ENCODE peak calls at places on chromosomes 16 and 17, in eight cellular contexts. One of them, this sample, is unnamed.

GRCh38 chr16:50763211-50763610 is 21.3 kb downstream of the CYLD start:
- DNase-seq in transverse colon: no peak
- DNase-seq in stomach: no peak
- DNase-seq in sigmoid colon: no peak
- DNase-seq in suprapubic skin: no peak
- DNase-seq in H1: no peak
- DNase-seq in SK-N-SH: no peak
- DNase-seq in HepG2: no peak
- DNase-seq in this sample: no peak

GRCh38 chr17:57115377-57115776 is 30.3 kb downstream of the AKAP1 start:
- DNase-seq in transverse colon: no peak
- DNase-seq in stomach: no peak
- DNase-seq in sigmoid colon: no peak
- DNase-seq in suprapubic skin: no peak
- DNase-seq in H1: no peak
- DNase-seq in SK-N-SH: no peak
- DNase-seq in HepG2: no peak
- DNase-seq in this sample: no peak

GRCh38 chr17:76511562-76512365 is 10.5 kb upstream of the RHBDF2 start:
- DNase-seq in transverse colon: no peak
- DNase-seq in stomach: no peak
- DNase-seq in sigmoid colon: no peak
- DNase-seq in suprapubic skin: no peak
- DNase-seq in H1: no peak
- DNase-seq in SK-N-SH: no peak
- DNase-seq in HepG2: no peak
- DNase-seq in this sample: no peak

GRCh38 chr17:33987162-33987561 is 267.9 kb upstream of the CCL2 start:
- DNase-seq in transverse colon: peak
- DNase-seq in stomach: no peak
- DNase-seq in sigmoid colon: no peak
- DNase-seq in suprapubic skin: no peak
- DNase-seq in H1: no peak
- DNase-seq in SK-N-SH: no peak
- DNase-seq in HepG2: no peak
- DNase-seq in this sample: no peak

GRCh38 chr17:75822119-75822799 is 21.9 kb downstream of the UNC13D start:
- DNase-seq in transverse colon: peak
- DNase-seq in stomach: peak
- DNase-seq in sigmoid colon: no peak
- DNase-seq in suprapubic skin: no peak
- DNase-seq in H1: no peak
- DNase-seq in SK-N-SH: peak
- DNase-seq in HepG2: no peak
- DNase-seq in this sample: no peak

GRCh38 chr17:47253541-47254402 is at the start of gene ITGB3:
- DNase-seq in transverse colon: peak
- DNase-seq in stomach: peak
- DNase-seq in sigmoid colon: peak
- DNase-seq in suprapubic skin: peak
- DNase-seq in H1: peak
- DNase-seq in SK-N-SH: peak
- DNase-seq in HepG2: peak
- DNase-seq in this sample: no peak

GRCh38 chr16:67781548-67781921 is 24.8 kb downstream of the RANBP10 start:
- DNase-seq in transverse colon: no peak
- DNase-seq in stomach: no peak
- DNase-seq in sigmoid colon: no peak
- DNase-seq in suprapubic skin: no peak
- DNase-seq in H1: no peak
- DNase-seq in SK-N-SH: no peak
- DNase-seq in HepG2: no peak
- DNase-seq in this sample: no peak

GRCh38 chr17:45018514-45019176 is 32.8 kb downstream of the DCAKD start:
- DNase-seq in transverse colon: peak
- DNase-seq in stomach: no peak
- DNase-seq in sigmoid colon: no peak
- DNase-seq in suprapubic skin: no peak
- DNase-seq in H1: no peak
- DNase-seq in SK-N-SH: peak
- DNase-seq in HepG2: no peak
- DNase-seq in this sample: no peak

GRCh38 chr17:46764335-46764708 is 54.2 kb downstream of the WNT3 start:
- DNase-seq in transverse colon: no peak
- DNase-seq in stomach: peak
- DNase-seq in sigmoid colon: no peak
- DNase-seq in suprapubic skin: no peak
- DNase-seq in H1: no peak
- DNase-seq in SK-N-SH: no peak
- DNase-seq in HepG2: no peak
- DNase-seq in this sample: no peak

GRCh38 chr17:9522074-9522473 is 53.5 kb downstream of the STX8 start:
- DNase-seq in transverse colon: no peak
- DNase-seq in stomach: no peak
- DNase-seq in sigmoid colon: no peak
- DNase-seq in suprapubic skin: no peak
- DNase-seq in H1: no peak
- DNase-seq in SK-N-SH: peak
- DNase-seq in HepG2: peak
- DNase-seq in this sample: no peak

GRCh38 chr16:88943741-88944140 is 33.3 kb downstream of the CBFA2T3 start:
- DNase-seq in transverse colon: no peak
- DNase-seq in stomach: no peak
- DNase-seq in sigmoid colon: no peak
- DNase-seq in suprapubic skin: no peak
- DNase-seq in H1: no peak
- DNase-seq in SK-N-SH: no peak
- DNase-seq in HepG2: no peak
- DNase-seq in this sample: no peak

GRCh38 chr16:1153480-1154160 is 714 bp downstream of the CACNA1H start:
- DNase-seq in transverse colon: no peak
- DNase-seq in stomach: no peak
- DNase-seq in sigmoid colon: no peak
- DNase-seq in suprapubic skin: no peak
- DNase-seq in H1: no peak
- DNase-seq in SK-N-SH: no peak
- DNase-seq in HepG2: no peak
- DNase-seq in this sample: no peak

GRCh38 chr16:14375132-14375491 is 254.9 kb downstream of the PARN start:
- DNase-seq in transverse colon: no peak
- DNase-seq in stomach: no peak
- DNase-seq in sigmoid colon: no peak
- DNase-seq in suprapubic skin: no peak
- DNase-seq in H1: no peak
- DNase-seq in SK-N-SH: no peak
- DNase-seq in HepG2: no peak
- DNase-seq in this sample: no peak

GRCh38 chr16:66458853-66459252 is 31.8 kb downstream of the BEAN1 start:
- DNase-seq in transverse colon: no peak
- DNase-seq in stomach: no peak
- DNase-seq in sigmoid colon: peak
- DNase-seq in suprapubic skin: peak
- DNase-seq in H1: no peak
- DNase-seq in SK-N-SH: no peak
- DNase-seq in HepG2: no peak
- DNase-seq in this sample: no peak

GRCh38 chr17:70313450-70313849 is 144.1 kb downstream of the KCNJ2 start:
- DNase-seq in transverse colon: no peak
- DNase-seq in stomach: no peak
- DNase-seq in sigmoid colon: no peak
- DNase-seq in suprapubic skin: no peak
- DNase-seq in H1: no peak
- DNase-seq in SK-N-SH: no peak
- DNase-seq in HepG2: no peak
- DNase-seq in this sample: no peak

GRCh38 chr17:17672453-17673368 is 8.5 kb upstream of the RAI1 start:
- DNase-seq in transverse colon: no peak
- DNase-seq in stomach: no peak
- DNase-seq in sigmoid colon: no peak
- DNase-seq in suprapubic skin: no peak
- DNase-seq in H1: no peak
- DNase-seq in SK-N-SH: no peak
- DNase-seq in HepG2: no peak
- DNase-seq in this sample: no peak

GRCh38 chr17:1905190-1905919 is 75.5 kb downstream of the RPA1 start:
- DNase-seq in transverse colon: no peak
- DNase-seq in stomach: no peak
- DNase-seq in sigmoid colon: no peak
- DNase-seq in suprapubic skin: no peak
- DNase-seq in H1: no peak
- DNase-seq in SK-N-SH: peak
- DNase-seq in HepG2: peak
- DNase-seq in this sample: no peak

GRCh38 chr17:58960068-58960467 is 146.6 kb downstream of the TRIM37 start:
- DNase-seq in transverse colon: no peak
- DNase-seq in stomach: no peak
- DNase-seq in sigmoid colon: no peak
- DNase-seq in suprapubic skin: no peak
- DNase-seq in H1: no peak
- DNase-seq in SK-N-SH: no peak
- DNase-seq in HepG2: peak
- DNase-seq in this sample: no peak

GRCh38 chr17:1087381-1088241 is 90.7 kb downstream of the TIMM22 start:
- DNase-seq in transverse colon: peak
- DNase-seq in stomach: peak
- DNase-seq in sigmoid colon: peak
- DNase-seq in suprapubic skin: no peak
- DNase-seq in H1: peak
- DNase-seq in SK-N-SH: peak
- DNase-seq in HepG2: no peak
- DNase-seq in this sample: no peak

GRCh38 chr17:14940946-14941280 is 324.2 kb downstream of the PMP22 start:
- DNase-seq in transverse colon: no peak
- DNase-seq in stomach: no peak
- DNase-seq in sigmoid colon: no peak
- DNase-seq in suprapubic skin: no peak
- DNase-seq in H1: no peak
- DNase-seq in SK-N-SH: no peak
- DNase-seq in HepG2: no peak
- DNase-seq in this sample: no peak

GRCh38 chr16:24689128-24689527 is 40.3 kb upstream of the TNRC6A start:
- DNase-seq in transverse colon: no peak
- DNase-seq in stomach: no peak
- DNase-seq in sigmoid colon: no peak
- DNase-seq in suprapubic skin: no peak
- DNase-seq in H1: no peak
- DNase-seq in SK-N-SH: peak
- DNase-seq in HepG2: peak
- DNase-seq in this sample: no peak

GRCh38 chr16:82317411-82318168 is 147.6 kb upstream of the MPHOSPH6 start:
- DNase-seq in transverse colon: no peak
- DNase-seq in stomach: peak
- DNase-seq in sigmoid colon: no peak
- DNase-seq in suprapubic skin: no peak
- DNase-seq in H1: no peak
- DNase-seq in SK-N-SH: no peak
- DNase-seq in HepG2: no peak
- DNase-seq in this sample: no peak
- TF ChIP-seq EP300 in transverse colon: no peak
- TF ChIP-seq EP300 in stomach: no peak
- TF ChIP-seq EP300 in sigmoid colon: no peak
- TF ChIP-seq EP300 in suprapubic skin: no peak
- TF ChIP-seq EP300 in H1: no peak
- TF ChIP-seq EP300 in SK-N-SH: no peak
- TF ChIP-seq EP300 in HepG2: no peak
- TF ChIP-seq EP300 in this sample: no peak

GRCh38 chr17:38705803-38706624 is 941 bp downstream of the MLLT6 start:
- DNase-seq in transverse colon: peak
- DNase-seq in stomach: peak
- DNase-seq in sigmoid colon: peak
- DNase-seq in suprapubic skin: no peak
- DNase-seq in H1: peak
- DNase-seq in SK-N-SH: peak
- DNase-seq in HepG2: peak
- DNase-seq in this sample: no peak
- TF ChIP-seq POLR2AphosphoS5 in transverse colon: no peak
- TF ChIP-seq POLR2AphosphoS5 in stomach: no peak
- TF ChIP-seq POLR2AphosphoS5 in sigmoid colon: peak
- TF ChIP-seq POLR2AphosphoS5 in suprapubic skin: no peak
- TF ChIP-seq POLR2AphosphoS5 in H1: no peak
- TF ChIP-seq POLR2AphosphoS5 in SK-N-SH: no peak
- TF ChIP-seq POLR2AphosphoS5 in HepG2: peak
- TF ChIP-seq POLR2AphosphoS5 in this sample: peak

GRCh38 chr16:53549970-53550406 is 47.0 kb upstream of the AKTIP start:
- DNase-seq in transverse colon: peak
- DNase-seq in stomach: peak
- DNase-seq in sigmoid colon: peak
- DNase-seq in suprapubic skin: no peak
- DNase-seq in H1: peak
- DNase-seq in SK-N-SH: peak
- DNase-seq in HepG2: peak
- DNase-seq in this sample: no peak
- TF ChIP-seq EP300 in transverse colon: no peak
- TF ChIP-seq EP300 in stomach: no peak
- TF ChIP-seq EP300 in sigmoid colon: no peak
- TF ChIP-seq EP300 in suprapubic skin: no peak
- TF ChIP-seq EP300 in H1: no peak
- TF ChIP-seq EP300 in SK-N-SH: no peak
- TF ChIP-seq EP300 in HepG2: no peak
- TF ChIP-seq EP300 in this sample: no peak

DNA sequence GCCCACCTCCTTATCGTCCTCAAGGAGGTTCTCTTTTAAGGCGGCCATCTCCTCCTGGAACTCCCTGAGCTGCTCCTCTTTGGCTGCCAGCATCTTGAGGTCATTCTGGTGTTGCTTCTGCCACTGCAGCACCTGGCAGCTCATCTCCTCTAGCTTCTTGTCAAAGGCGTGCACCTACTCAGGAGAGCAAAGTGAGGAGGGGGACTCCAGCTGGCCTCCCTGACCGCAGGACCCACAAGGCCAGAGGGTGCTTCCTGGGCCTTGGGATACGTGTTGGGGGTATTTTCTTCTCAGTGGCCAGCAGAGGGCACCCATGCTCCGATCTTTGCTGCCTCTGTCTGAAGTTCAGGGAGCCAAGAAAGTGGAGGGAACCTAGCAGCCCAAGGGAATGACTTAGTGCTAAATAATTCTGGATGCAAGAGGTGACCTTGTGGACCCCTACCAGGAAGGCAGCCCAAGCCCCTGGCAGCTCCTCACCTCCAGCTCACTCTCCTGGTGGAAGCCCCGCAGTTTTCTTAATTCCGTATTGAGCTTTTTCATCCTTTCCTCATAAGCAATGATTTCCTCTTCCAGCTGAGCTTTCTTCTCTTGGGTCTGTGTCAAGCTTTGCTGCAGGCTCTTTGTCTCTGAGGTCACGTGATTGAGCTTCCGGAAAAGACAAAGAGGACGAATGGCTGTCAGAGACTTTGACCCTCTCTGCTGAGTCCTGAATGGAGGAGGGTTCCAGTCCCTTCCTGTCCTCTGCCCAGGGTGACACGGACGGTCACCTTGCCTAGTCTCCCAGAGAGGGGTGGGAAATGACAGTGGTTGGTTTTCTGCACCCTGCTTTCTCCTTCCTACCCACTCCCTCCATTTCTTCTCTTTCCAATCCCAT is 31.4 kb downstream of the DHX38 start:
- DNase-seq in transverse colon: peak
- DNase-seq in stomach: peak
- DNase-seq in sigmoid colon: peak
- DNase-seq in suprapubic skin: no peak
- DNase-seq in H1: peak
- DNase-seq in SK-N-SH: peak
- DNase-seq in HepG2: peak
- DNase-seq in this sample: no peak
- TF ChIP-seq POLR2AphosphoS5 in transverse colon: no peak
- TF ChIP-seq POLR2AphosphoS5 in stomach: no peak
- TF ChIP-seq POLR2AphosphoS5 in sigmoid colon: no peak
- TF ChIP-seq POLR2AphosphoS5 in suprapubic skin: no peak
- TF ChIP-seq POLR2AphosphoS5 in H1: no peak
- TF ChIP-seq POLR2AphosphoS5 in SK-N-SH: no peak
- TF ChIP-seq POLR2AphosphoS5 in HepG2: no peak
- TF ChIP-seq POLR2AphosphoS5 in this sample: no peak